ENCODE peak calls at places on chromosomes 11 and 22, in eight cellular contexts. J is fibroblast of mammary gland, H is HAP-1, P is activated gamma-delta T cell treated with Interleukin-2 at 50 U/mL for 16 hours, S is T-helper 2 cell, C is GM04504, U is choroid plexus epithelial cell, A is midbrain. D is an unnamed sample.

GRCh38 chr11:65615950-65616574 is 486 bp downstream of the PCNX3 start:
- DNase-seq in J (no peak), H (peak), P (no peak), S (no peak), C (no peak), U (peak), A (no peak), D (no peak)

GRCh38 chr11:64249563-64250405 is 1.5 kb upstream of the PLCB3 start:
- DNase-seq in J (no peak), H (no peak), P (no peak), S (no peak), C (no peak), U (no peak), A (no peak), D (no peak)

GRCh38 chr11:19696904-19697303 is 15.7 kb upstream of the NAV2 start:
- DNase-seq in J (no peak), H (no peak), P (no peak), S (no peak), C (no peak), U (no peak), A (no peak), D (no peak)

GRCh38 chr11:134687548-134687947 is 275.5 kb upstream of the B3GAT1 start:
- DNase-seq in J (no peak), H (no peak), P (no peak), S (no peak), C (no peak), U (no peak), A (no peak), D (no peak)

GRCh38 chr11:110092577-110093406 is at the start of gene ZC3H12C:
- DNase-seq in J (peak), H (peak), P (no peak), S (no peak), C (peak), U (peak), A (peak), D (peak)

GRCh38 chr11:134949716-134950115 is 537.7 kb upstream of the B3GAT1 start:
- DNase-seq in J (peak), H (no peak), P (no peak), S (no peak), C (peak), U (no peak), A (no peak), D (peak)

GRCh38 chr11:13479688-13480087 is 16.1 kb downstream of the PTH start:
- DNase-seq in J (no peak), H (no peak), P (no peak), S (no peak), C (no peak), U (no peak), A (no peak), D (no peak)

GRCh38 chr11:62144641-62145255 is 20.9 kb downstream of the INCENP start:
- DNase-seq in J (no peak), H (no peak), P (no peak), S (no peak), C (no peak), U (no peak), A (no peak), D (no peak)

GRCh38 chr11:110091995-110092576 is 1.1 kb upstream of the ZC3H12C start:
- DNase-seq in J (peak), H (peak), P (no peak), S (no peak), C (no peak), U (peak), A (peak), D (peak)

GRCh38 chr11:43576834-43577521 is 103.6 kb upstream of the HSD17B12 start:
- DNase-seq in J (peak), H (peak), P (no peak), S (no peak), C (peak), U (peak), A (no peak), D (peak)

GRCh38 chr11:101840720-101841119 is 74.1 kb upstream of the CEP126 start:
- DNase-seq in J (no peak), H (no peak), P (no peak), S (no peak), C (no peak), U (no peak), A (no peak), D (no peak)

GRCh38 chr11:65445101-65445603 is 22.6 kb downstream of the NEAT1 start:
- DNase-seq in J (peak), H (no peak), P (no peak), S (no peak), C (peak), U (peak), A (no peak), D (peak)

GRCh38 chr11:30635401-30635989 is 49.3 kb upstream of the MPPED2 start:
- DNase-seq in J (no peak), H (peak), P (no peak), S (no peak), C (no peak), U (peak), A (peak), D (no peak)

GRCh38 chr22:19568337-19569311 is 44.4 kb upstream of the CLDN5 start:
- DNase-seq in J (peak), H (no peak), P (no peak), S (no peak), C (peak), U (peak), A (no peak), D (peak)

GRCh38 chr22:35484651-35485372 is 55.8 kb upstream of the RASD2 start:
- DNase-seq in J (peak), H (no peak), P (no peak), S (no peak), C (no peak), U (no peak), A (no peak), D (no peak)

GRCh38 chr11:1640076-1640946 is 10.7 kb downstream of the KRTAP5-5 start:
- DNase-seq in J (peak), H (peak), P (no peak), S (no peak), C (no peak), U (peak), A (no peak), D (no peak)

GRCh38 chr11:78030429-78031325 is 7.6 kb upstream of the KCTD14 start:
- DNase-seq in J (no peak), H (peak), P (no peak), S (no peak), C (no peak), U (peak), A (peak), D (peak)

GRCh38 chr11:35304393-35304790 is 115.0 kb downstream of the SLC1A2 start:
- DNase-seq in J (peak), H (no peak), P (no peak), S (no peak), C (no peak), U (peak), A (no peak), D (peak)

GRCh38 chr11:2739531-2740274 is 39.9 kb upstream of the KCNQ1OT1 start:
- DNase-seq in J (no peak), H (no peak), P (no peak), S (no peak), C (no peak), U (no peak), A (no peak), D (no peak)

GRCh38 chr11:113553905-113554304 is 78.7 kb upstream of the DRD2 start:
- DNase-seq in J (no peak), H (peak), P (no peak), S (no peak), C (no peak), U (no peak), A (no peak), D (no peak)

GRCh38 chr22:49010901-49011300 is 816.8 kb downstream of the BRD1 start:
- DNase-seq in J (no peak), H (no peak), P (no peak), S (no peak), C (no peak), U (no peak), A (no peak), D (no peak)

GRCh38 chr11:71447791-71448256 is 369 bp downstream of the DHCR7 start:
- DNase-seq in J (no peak), H (peak), P (peak), S (no peak), C (no peak), U (no peak), A (no peak), D (peak)

GRCh38 chr11:899724-900123 is 10.9 kb downstream of the CHID1 start:
- DNase-seq in J (no peak), H (no peak), P (no peak), S (no peak), C (no peak), U (no peak), A (no peak), D (no peak)